ENCODE peak calls at places on chromosome 16, in five cellular contexts. M is neural progenitor cell, L is H1, J is HCT116, D is astrocyte. C is an unnamed sample. For H4K20me1, the result is how much of the 10 kb centered on the place peaks cover.

GRCh38 chr16:87973721-87974120 is 22.5 kb downstream of the BANP start:
- DNase-seq in M (no peak), L (no peak), J (no peak), D (no peak), C (no peak)

GRCh38 chr16:8370374-8371015 is 219.8 kb downstream of the TMEM114 start:
- DNase-seq in M (no peak), L (peak), J (no peak), D (peak), C (no peak)

GRCh38 chr16:55035037-55035436 is 104.4 kb downstream of the IRX5 start:
- DNase-seq in M (peak), L (no peak), J (peak), D (no peak), C (no peak)

GRCh38 chr16:58027341-58028167 is 2.0 kb downstream of the MMP15 start:
- DNase-seq in M (peak), L (peak), J (peak), D (peak), C (peak)

GRCh38 chr16:57061084-57061905 is 31.1 kb upstream of the CPNE2 start:
- DNase-seq in M (no peak), L (no peak), J (no peak), D (peak), C (peak)

GRCh38 chr16:5451641-5452040 is 354.0 kb upstream of the EEF2KMT start:
- DNase-seq in M (no peak), L (no peak), J (no peak), D (no peak), C (no peak)

GRCh38 chr16:88613293-88613692 is 25.1 kb upstream of the IL17C start:
- DNase-seq in M (no peak), L (no peak), J (no peak), D (no peak), C (peak)

GRCh38 chr16:66188786-66189725 is 177.4 kb upstream of the CDH5 start:
- DNase-seq in M (peak), L (no peak), J (no peak), D (peak), C (no peak)

GRCh38 chr16:27920391-27920891 is 143.1 kb downstream of the GSG1L start:
- DNase-seq in M (peak), L (peak), J (peak), D (no peak), C (peak)

GRCh38 chr16:22848451-22848850 is 34.5 kb downstream of the HS3ST2 start:
- DNase-seq in M (no peak), L (no peak), J (no peak), D (no peak), C (no peak)

GRCh38 chr16:88504489-88505404 is 51.7 kb downstream of the ZFPM1 start:
- DNase-seq in M (no peak), L (no peak), J (no peak), D (no peak), C (no peak)

GRCh38 chr16:261031-261691 is 14.6 kb downstream of the RGS11 start:
- DNase-seq in M (no peak), L (no peak), J (no peak), D (no peak), C (no peak)

GRCh38 chr16:68732068-68732680 is 4.9 kb upstream of the CDH1 start:
- DNase-seq in M (peak), L (no peak), J (peak), D (peak), C (peak)

GRCh38 chr16:4691666-4692412 is 1.5 kb upstream of the NUDT16L1 start:
- DNase-seq in M (no peak), L (no peak), J (no peak), D (no peak), C (no peak)

GRCh38 chr16:27378871-27379580 is 22.9 kb upstream of the IL21R start:
- DNase-seq in M (no peak), L (no peak), J (no peak), D (no peak), C (no peak)

GRCh38 chr16:56424791-56425438 is 430 bp downstream of the AMFR start:
- DNase-seq in M (no peak), L (no peak), J (no peak), D (no peak), C (no peak)

GRCh38 chr16:87490091-87490798 is 2.6 kb downstream of the ZCCHC14 start:
- DNase-seq in M (peak), L (no peak), J (no peak), D (no peak), C (no peak)

GRCh38 chr16:68626557-68626956 is 18.6 kb upstream of the CDH3 start:
- DNase-seq in M (no peak), L (no peak), J (no peak), D (no peak), C (no peak)

GRCh38 chr16:50640391-50640790 is 40.7 kb downstream of the SNX20 start:
- DNase-seq in M (no peak), L (no peak), J (no peak), D (no peak), C (no peak)

GRCh38 chr16:58510776-58511628 is 4.3 kb upstream of the SETD6 start:
- DNase-seq in M (no peak), L (no peak), J (no peak), D (no peak), C (no peak)

GRCh38 chr16:30958164-30959083 is 870 bp downstream of the SETD1A start:
- DNase-seq in M (peak), L (no peak), J (peak), D (no peak), C (peak)

GRCh38 chr16:26787924-26788323 is 278.8 kb upstream of the C16orf82 start:
- DNase-seq in M (no peak), L (no peak), J (peak), D (no peak), C (no peak)

DNA sequence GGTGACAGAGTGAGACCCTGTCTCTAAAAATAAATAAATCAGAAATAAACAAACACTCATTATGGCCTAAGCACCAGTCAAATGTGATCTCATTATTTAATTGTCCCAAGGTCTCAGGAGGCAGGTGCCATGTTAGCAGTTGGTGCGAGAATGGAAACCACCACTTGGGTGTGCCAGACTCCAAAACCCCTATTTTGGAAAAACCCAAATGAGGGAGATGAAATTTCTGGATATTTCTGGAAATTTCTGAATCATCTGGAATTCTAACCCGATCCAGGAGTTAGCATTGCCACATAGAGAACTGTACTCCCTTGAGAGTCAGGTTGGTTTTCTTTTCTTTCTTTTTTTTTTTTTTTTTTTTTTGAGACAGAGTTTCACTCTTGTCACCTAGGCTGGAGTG is 264.0 kb downstream of the XYLT1 start:
- DNase-seq in M (no peak), L (no peak), J (no peak), D (no peak), C (no peak)
- TF ChIP-seq CTCF in M (peak), L (no peak), J (no peak), D (no peak), C (no peak)

DNA sequence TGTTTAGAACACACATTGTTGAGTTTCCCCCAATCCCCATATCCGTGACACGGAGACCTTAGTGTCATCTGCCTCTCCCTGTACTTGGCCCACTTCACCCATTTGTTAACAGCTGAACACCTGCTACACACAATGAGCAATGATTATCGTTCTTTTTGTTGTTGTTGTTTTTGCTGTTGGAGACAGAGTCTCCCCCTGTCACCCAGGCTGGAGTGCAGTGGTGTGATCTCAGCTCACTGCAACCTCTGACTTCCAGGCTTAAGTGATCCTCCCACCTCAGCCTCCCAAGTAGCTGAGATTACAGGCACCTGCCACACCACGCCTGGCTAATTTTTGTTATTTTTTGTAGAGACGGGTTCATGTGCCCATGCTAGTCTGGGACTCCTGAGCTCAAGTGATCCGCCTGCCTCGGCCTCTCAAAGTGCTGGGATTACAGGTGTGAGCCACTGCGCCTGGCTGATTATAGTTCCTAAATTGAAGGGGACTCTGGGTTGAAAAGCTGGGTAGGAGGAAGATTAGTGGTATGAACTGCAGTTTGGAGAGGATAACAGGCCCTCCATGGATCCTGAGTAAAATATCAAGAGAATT is 21.6 kb downstream of the NDE1 start:
- DNase-seq in M (no peak), L (no peak), J (no peak), D (no peak), C (no peak)
- H3K27ac ChIP-seq in M (no peak), L (no peak), J (no peak), D (no peak), C (peak)

DNA sequence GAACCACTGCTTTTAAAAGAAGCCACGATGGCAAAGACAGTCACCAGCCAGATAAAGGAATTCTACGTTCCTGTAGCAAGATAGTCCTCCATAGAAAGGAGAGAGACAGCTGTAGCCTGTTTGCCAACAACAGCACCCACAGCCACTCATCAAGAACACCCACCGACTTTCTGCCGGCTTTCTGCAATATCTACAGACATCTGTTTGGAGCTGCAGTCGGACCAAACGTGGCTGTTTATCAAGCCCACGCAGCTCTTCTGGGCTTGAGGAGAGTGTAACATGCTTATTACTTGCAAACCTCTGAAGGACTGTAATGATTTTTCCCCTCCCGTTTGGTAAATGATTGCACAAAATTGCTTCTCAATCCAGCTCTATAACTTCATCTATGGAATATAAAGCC is 100.4 kb downstream of the VAT1L start:
- DNase-seq in M (no peak), L (no peak), J (no peak), D (no peak), C (no peak)
- H4K20me1 ChIP-seq in M (under half), L (under half), J (under half), D (under half), C (under half)

GRCh38 chr16:2967211-2967631 is 1.9 kb upstream of the PAQR4 start:
- DNase-seq in M (no peak), L (no peak), J (no peak), D (no peak), C (no peak)

GRCh38 chr16:2967721-2968161 is 1.4 kb upstream of the PAQR4 start:
- DNase-seq in M (no peak), L (no peak), J (no peak), D (no peak), C (no peak)

GRCh38 chr16:2966043-2966802 is 2.1 kb downstream of the KREMEN2 start:
- DNase-seq in M (peak), L (no peak), J (no peak), D (no peak), C (no peak)

GRCh38 chr16:2968368-2968737 is 795 bp upstream of the PAQR4 start:
- DNase-seq in M (no peak), L (no peak), J (peak), D (no peak), C (no peak)

DNA sequence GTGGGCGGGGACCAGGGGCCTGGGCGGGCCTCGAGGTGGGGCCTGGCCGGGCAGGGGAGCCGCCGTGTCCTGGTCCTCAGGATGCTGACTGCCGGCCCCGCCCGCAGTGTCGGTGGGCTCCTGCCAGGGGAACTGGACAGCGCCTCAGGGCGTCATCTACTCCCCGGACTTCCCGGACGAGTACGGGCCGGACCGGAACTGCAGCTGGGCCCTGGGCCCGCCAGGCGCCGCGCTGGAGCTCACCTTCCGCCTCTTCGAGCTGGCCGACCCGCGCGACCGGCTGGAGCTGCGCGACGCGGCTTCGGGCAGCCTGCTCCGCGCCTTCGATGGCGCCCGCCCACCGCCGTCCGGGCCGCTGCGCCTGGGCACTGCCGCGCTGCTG is 2.4 kb upstream of the PAQR4 start:
- DNase-seq in M (peak), L (no peak), J (no peak), D (no peak), C (no peak)
- TF ChIP-seq CTCF in M (no peak), L (peak), J (no peak), D (no peak), C (no peak)

GRCh38 chr16:75244844-75245758 is 6.3 kb downstream of the BCAR1 start:
- DNase-seq in M (peak), L (peak), J (no peak), D (peak), C (peak)
- H3K27ac ChIP-seq in M (peak), L (peak), J (peak), D (peak), C (peak)

DNA sequence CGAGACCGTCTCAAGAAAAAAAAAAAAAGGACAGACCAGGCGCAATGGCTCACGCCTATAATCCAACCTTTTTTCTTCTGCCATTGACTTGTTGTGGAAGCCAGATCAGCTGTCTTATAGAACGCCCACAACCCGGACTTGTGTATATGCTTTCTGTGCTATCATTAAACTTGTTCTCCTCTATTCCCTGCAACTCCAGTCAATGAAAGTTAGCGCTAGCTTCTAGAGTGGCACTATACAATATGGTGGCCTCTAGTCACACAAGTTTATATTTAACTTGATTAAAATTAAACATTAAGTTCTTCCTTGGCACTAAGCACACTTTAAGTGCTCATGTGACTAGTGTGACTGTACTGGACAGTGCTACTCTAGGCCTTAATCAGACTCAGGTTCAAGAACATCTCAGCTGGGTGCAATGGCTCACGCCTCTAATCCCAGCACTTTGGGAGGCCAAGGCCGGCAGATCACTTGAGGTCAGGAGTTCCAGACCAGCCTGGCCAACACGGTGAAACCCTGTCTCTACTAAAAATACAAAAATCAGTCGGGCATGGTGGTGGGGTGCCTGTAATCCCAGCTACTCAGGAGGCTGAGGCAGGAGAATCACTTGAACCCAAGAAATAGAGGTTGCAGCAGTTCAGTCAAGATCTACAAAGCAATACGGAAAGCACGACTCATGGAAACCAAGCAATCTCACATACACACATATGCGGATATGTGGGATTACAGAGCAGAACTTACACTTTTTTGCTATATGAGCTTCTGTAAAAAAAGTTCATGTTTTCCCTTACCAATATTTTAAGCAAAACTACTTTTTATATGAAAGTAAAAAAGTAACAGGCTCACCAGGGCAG is 18.8 kb upstream of the GLG1 start:
- DNase-seq in M (no peak), L (no peak), J (no peak), D (no peak), C (no peak)
- H4K20me1 ChIP-seq in M (under half), L (under half), J (under half), D (under half), C (under half)

DNA sequence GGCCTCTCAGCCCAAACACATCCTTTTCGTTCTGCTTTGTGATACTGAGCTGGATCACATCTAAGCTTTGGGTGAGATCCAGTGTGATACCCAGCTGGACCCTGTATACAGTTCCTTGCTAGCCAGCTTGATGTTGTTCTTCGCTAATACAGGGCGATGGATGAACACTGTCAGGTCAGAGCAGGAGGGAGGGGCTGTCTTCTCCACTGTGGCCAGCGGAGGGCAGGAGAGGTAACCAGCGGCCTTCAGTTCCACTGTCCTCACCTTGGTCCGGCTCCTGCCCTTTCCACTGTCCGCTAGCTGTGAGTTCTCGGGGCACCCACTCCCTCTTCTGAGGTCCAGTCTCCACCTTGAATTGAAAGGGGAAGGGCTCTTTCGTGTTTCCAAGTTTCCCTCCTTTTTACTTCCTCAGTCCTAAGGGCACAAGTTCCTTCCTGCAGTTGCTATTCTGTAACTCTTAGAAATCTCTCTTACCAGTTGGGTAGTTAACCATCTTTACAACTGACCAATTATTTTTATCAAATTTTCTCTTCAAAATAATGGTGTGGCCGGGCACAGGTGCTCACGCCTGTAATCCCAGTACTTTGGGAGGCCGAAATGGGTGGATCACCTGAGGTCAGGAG is 3.0 kb upstream of the ZNF213 start:
- DNase-seq in M (peak), L (no peak), J (no peak), D (no peak), C (no peak)
- TF ChIP-seq CTCF in M (peak), L (peak), J (peak), D (peak), C (peak)

GRCh38 chr16:82584553-82585152 is 42.1 kb upstream of the CDH13 start:
- DNase-seq in M (no peak), L (no peak), J (no peak), D (peak), C (no peak)
- H3K27ac ChIP-seq in M (no peak), L (no peak), J (no peak), D (no peak), C (no peak)

GRCh38 chr16:84577034-84577803 is 40.7 kb downstream of the COTL1 start:
- DNase-seq in M (no peak), L (no peak), J (peak), D (no peak), C (no peak)
- H4K20me1 ChIP-seq in M (under half), L (under half), J (under half), D (half or more), C (half or more)

GRCh38 chr16:11082108-11082859 is 137.9 kb downstream of the CLEC16A start:
- DNase-seq in M (no peak), L (no peak), J (no peak), D (no peak), C (no peak)

GRCh38 chr16:11085025-11085485 is 140.7 kb downstream of the CLEC16A start:
- DNase-seq in M (peak), L (no peak), J (no peak), D (peak), C (no peak)

GRCh38 chr16:11080999-11081630 is 136.8 kb downstream of the CLEC16A start:
- DNase-seq in M (no peak), L (no peak), J (no peak), D (no peak), C (no peak)

GRCh38 chr16:11084484-11085024 is 140.2 kb downstream of the CLEC16A start:
- DNase-seq in M (no peak), L (no peak), J (peak), D (peak), C (no peak)

GRCh38 chr16:11082860-11083388 is 138.6 kb downstream of the CLEC16A start:
- DNase-seq in M (no peak), L (no peak), J (no peak), D (no peak), C (no peak)
- TF ChIP-seq CTCF in M (no peak), L (no peak), J (no peak), D (no peak), C (no peak)